ENCODE peak calls at places on chromosomes 4 and X, in four cellular contexts. R is pancreas; H is CD4-positive, CD25-positive, alpha-beta regulatory T cell; D is H9. P is an unnamed sample.

GRCh38 chr4:10006604-10007435 is 14.5 kb downstream of the SLC2A9 start:
- DNase-seq in D (no peak), R (no peak), H (no peak), P (peak; percentile 77)

GRCh38 chr4:48268956-48269860 is at the start of gene TEC:
- DNase-seq in R (peak; percentile 81), H (peak; percentile 8), D (peak; percentile 75), P (peak; percentile 56)

GRCh38 chr4:85611661-85612060 is 136.7 kb downstream of the ARHGAP24 start:
- DNase-seq in D (no peak), R (no peak), H (no peak), P (no peak)

GRCh38 chrX:14712096-14712495 is 160.8 kb downstream of the FANCB start:
- DNase-seq in H (no peak), D (no peak), R (no peak), P (no peak)

GRCh38 chr4:4836044-4836443 is 23.4 kb upstream of the MSX1 start:
- DNase-seq in R (no peak), D (no peak), H (no peak), P (no peak)

GRCh38 chr4:20629180-20630115 is 70.8 kb upstream of the PACRGL start:
- DNase-seq in H (no peak), D (no peak), R (no peak), P (no peak)

GRCh38 chr4:68077737-68078136 is 51.9 kb downstream of the TMPRSS11F start:
- DNase-seq in D (no peak), R (no peak), H (no peak), P (no peak)

GRCh38 chrX:153814591-153815315 is 15.6 kb downstream of the PDZD4 start:
- DNase-seq in R (no peak), H (no peak), D (no peak), P (no peak)

GRCh38 chr4:25628441-25628840 is 27.2 kb upstream of the SLC34A2 start:
- DNase-seq in H (no peak), D (no peak), R (no peak), P (no peak)

GRCh38 chr4:93867416-93868001 is 39.0 kb downstream of the ATOH1 start:
- DNase-seq in D (no peak), R (no peak), H (no peak), P (no peak)

GRCh38 chr4:677431-678293 is 3.3 kb downstream of the MYL5 start:
- DNase-seq in H (no peak), D (peak; percentile 29), R (peak; percentile 82), P (peak; percentile 40)

GRCh38 chrX:136310411-136310810 is 9.6 kb downstream of the ADGRG4 start:
- DNase-seq in D (no peak), R (no peak), H (no peak), P (no peak)

GRCh38 chr4:68630371-68630770 is 40.1 kb downstream of the UGT2B15 start:
- DNase-seq in R (no peak), H (no peak), D (no peak), P (no peak)

GRCh38 chr4:185911556-185912064 is 99.6 kb upstream of the SORBS2 start:
- DNase-seq in R (no peak), H (no peak), D (no peak), P (no peak)

GRCh38 chr4:89290727-89291126 is 16.9 kb downstream of the GPRIN3 start:
- DNase-seq in R (no peak), D (no peak), H (no peak), P (no peak)

GRCh38 chr4:73698217-73698616 is 42.2 kb upstream of the CXCL8 start:
- DNase-seq in R (no peak), H (no peak), D (no peak), P (no peak)

GRCh38 chr4:38177035-38177791 is 217.0 kb downstream of the PTTG2 start:
- DNase-seq in H (peak; percentile 9), D (no peak), R (no peak), P (peak; percentile 71)

GRCh38 chrX:10618911-10619310 is 1.5 kb downstream of the MID1 start:
- DNase-seq in D (no peak), H (no peak), R (no peak), P (no peak)

GRCh38 chrX:19602866-19603620 is 87.7 kb upstream of the MAP3K15 start:
- DNase-seq in H (no peak), D (no peak), R (no peak), P (no peak)

GRCh38 chr4:85831647-85832046 is 356.7 kb downstream of the ARHGAP24 start:
- DNase-seq in R (no peak), D (no peak), H (no peak), P (no peak)

GRCh38 chr4:43776371-43776770 is 672.2 kb downstream of the KCTD8 start:
- DNase-seq in D (no peak), H (no peak), R (no peak), P (no peak)

GRCh38 chr4:175435437-175435836 is 376.6 kb downstream of the GPM6A start:
- DNase-seq in D (no peak), R (no peak), H (no peak), P (no peak)

GRCh38 chrX:110477593-110478228 is 119.1 kb downstream of the RTL9 start:
- DNase-seq in R (peak; percentile 32), D (no peak), H (no peak), P (no peak)

GRCh38 chrX:133859336-133859735 is 126.1 kb downstream of the GPC3 start:
- DNase-seq in H (no peak), R (no peak), D (no peak), P (no peak)

GRCh38 chr4:87916636-87917035 is 58.9 kb upstream of the SPP1 start:
- DNase-seq in H (no peak), R (no peak), D (no peak), P (no peak)

GRCh38 chr4:87919951-87920350 is 55.6 kb upstream of the SPP1 start:
- DNase-seq in H (no peak), D (no peak), R (no peak), P (no peak)

GRCh38 chr4:87920478-87920877 is 55.0 kb upstream of the SPP1 start:
- DNase-seq in D (no peak), H (no peak), R (no peak), P (no peak)

GRCh38 chr4:87915621-87916020 is 59.9 kb upstream of the SPP1 start:
- DNase-seq in H (no peak), D (no peak), R (no peak), P (no peak)

GRCh38 chr4:87918314-87919058 is 57.0 kb upstream of the SPP1 start:
- DNase-seq in H (no peak), D (no peak), R (no peak), P (no peak)
- H3K4me1 ChIP-seq in H (no peaks in the 10 kb centered on the region), D (peaks cover 19% of the 10 kb centered on the region), R (peaks cover 6% of the 10 kb centered on the region), P (no peaks in the 10 kb centered on the region)

DNA sequence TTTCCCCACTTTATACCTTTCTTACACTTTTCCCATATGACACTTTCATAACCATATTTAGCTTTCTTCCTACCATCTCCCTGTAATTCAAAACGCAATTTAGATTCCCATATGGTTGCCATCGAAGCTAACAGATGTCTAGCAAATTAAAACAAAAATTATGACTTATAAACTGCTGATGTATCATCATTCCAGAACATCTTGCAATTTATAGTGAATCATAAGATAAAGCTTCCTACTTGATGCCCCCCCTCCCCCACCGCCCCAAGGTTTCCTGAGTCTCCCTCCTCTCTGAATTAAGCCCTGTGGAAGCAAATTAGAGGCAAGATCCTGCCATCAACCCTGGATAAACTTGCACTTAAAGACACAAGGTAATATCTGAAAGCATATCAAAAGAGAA is 5.4 kb downstream of the TSPAN5 start:
- DNase-seq in D (no peak), H (no peak), R (no peak), P (no peak)
- H3K4me1 ChIP-seq in D (no peaks in the 10 kb centered on the region), H (peaks cover 35% of the 10 kb centered on the region), R (peaks cover 4% of the 10 kb centered on the region), P (peaks cover 51% of the 10 kb centered on the region)

GRCh38 chr4:7194251-7195137 is 2.2 kb downstream of the SORCS2 start:
- DNase-seq in D (peak; percentile 37), H (no peak), R (no peak), P (no peak)
- H3K4me1 ChIP-seq in D (no peaks in the 10 kb centered on the region), H (peaks cover 6% of the 10 kb centered on the region), R (no peaks in the 10 kb centered on the region), P (peaks cover 14% of the 10 kb centered on the region)

GRCh38 chrX:13386636-13387035 is 66.8 kb upstream of the ATXN3L start:
- DNase-seq in D (no peak), H (no peak), R (no peak), P (no peak)
- H3K4me1 ChIP-seq in D (no peaks in the 10 kb centered on the region), H (no peaks in the 10 kb centered on the region), R (no peaks in the 10 kb centered on the region), P (no peaks in the 10 kb centered on the region)

DNA sequence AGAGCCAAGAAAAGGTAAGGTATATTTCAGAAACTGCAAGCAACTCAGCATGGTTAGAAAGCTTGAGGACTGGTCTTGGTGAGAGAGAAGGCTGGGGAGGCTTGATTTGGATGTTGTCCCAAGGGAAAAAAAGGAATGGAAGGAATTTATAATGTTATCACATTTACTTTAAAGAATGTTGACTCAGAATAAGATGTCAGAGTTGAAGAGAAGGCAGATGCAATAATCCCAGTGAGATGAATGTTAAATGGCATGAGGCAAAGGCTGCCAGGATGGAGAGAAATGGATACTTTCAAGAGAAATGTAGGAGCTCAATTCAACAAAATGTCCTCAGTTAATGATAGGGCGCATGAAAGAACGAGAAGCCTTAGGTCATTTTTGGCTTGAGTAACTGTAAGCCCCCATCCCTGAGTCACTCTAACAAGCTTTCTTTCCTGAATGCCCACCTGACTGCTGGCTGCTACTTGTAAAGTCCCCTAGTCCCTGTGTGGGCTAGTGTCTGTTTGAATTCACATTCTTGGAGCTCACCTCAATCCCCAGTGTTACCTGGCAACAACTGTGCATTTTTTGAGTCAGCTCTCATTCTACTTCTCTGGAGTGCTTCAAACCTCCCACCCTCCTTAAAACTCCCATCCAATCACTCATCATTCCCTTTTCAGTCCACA is 103.0 kb upstream of the TAPT1 start:
- DNase-seq in R (no peak), D (no peak), H (no peak), P (no peak)
- H3K4me1 ChIP-seq in R (no peaks in the 10 kb centered on the region), D (no peaks in the 10 kb centered on the region), H (no peaks in the 10 kb centered on the region), P (no peaks in the 10 kb centered on the region)

GRCh38 chrX:72051589-72051988 is 80.1 kb downstream of the RTL5 start:
- DNase-seq in R (no peak), D (no peak), H (no peak), P (no peak)
- H3K4me1 ChIP-seq in R (no peaks in the 10 kb centered on the region), D (peaks cover 9% of the 10 kb centered on the region), H (peaks cover 2% of the 10 kb centered on the region), P (peaks cover 5% of the 10 kb centered on the region)

P was measured in stomach.